ENCODE peak calls at places on chromosome 12, in eight cellular contexts. P, V, O, J, C, A, E and Q are unnamed samples.

GRCh38 chr12:102694913-102695312 is 214.6 kb upstream of the IGF1 start:
- DNase-seq in P (no peak), V (no peak), O (no peak), J (no peak), C (no peak), A (no peak), E (no peak), Q (no peak)

GRCh38 chr12:6326316-6326959 is 15.4 kb downstream of the TNFRSF1A start:
- DNase-seq in P (no peak), V (no peak), O (no peak), J (no peak), C (peak; percentile 34), A (peak; percentile 69), E (peak; percentile 68), Q (no peak)

GRCh38 chr12:46446645-46447044 is 74.1 kb upstream of the SLC38A2 start:
- DNase-seq in P (no peak), V (no peak), O (no peak), J (no peak), C (no peak), A (no peak), E (no peak), Q (no peak)

GRCh38 chr12:60345442-60345841 is 749.6 kb downstream of the SLC16A7 start:
- DNase-seq in P (no peak), V (no peak), O (no peak), J (no peak), C (no peak), A (no peak), E (no peak), Q (no peak)

GRCh38 chr12:19719650-19720049 is 280.4 kb downstream of the AEBP2 start:
- DNase-seq in P (no peak), V (no peak), O (no peak), J (no peak), C (no peak), A (no peak), E (no peak), Q (no peak)

GRCh38 chr12:23895792-23896218 is 53.7 kb downstream of the SOX5 start:
- DNase-seq in P (no peak), V (no peak), O (no peak), J (no peak), C (no peak), A (no peak), E (no peak), Q (no peak)

GRCh38 chr12:6961695-6962284 is 8.7 kb downstream of the PHB2 start:
- DNase-seq in P (no peak), V (no peak), O (no peak), J (no peak), C (peak; percentile 91), A (peak; percentile 74), E (peak; percentile 68), Q (peak; percentile 92)

GRCh38 chr12:99948380-99948779 is 36.4 kb downstream of the ANKS1B start:
- DNase-seq in P (no peak), V (no peak), O (no peak), J (no peak), C (no peak), A (no peak), E (no peak), Q (no peak)

GRCh38 chr12:89160716-89161123 is 191.6 kb downstream of the DUSP6 start:
- DNase-seq in P (peak; percentile 86), V (no peak), O (no peak), J (no peak), C (no peak), A (peak; percentile 74), E (peak; percentile 65), Q (peak; percentile 53)

GRCh38 chr12:48960834-48961233 is 3.5 kb upstream of the ARF3 start:
- DNase-seq in P (no peak), V (no peak), O (no peak), J (no peak), C (no peak), A (no peak), E (no peak), Q (no peak)

GRCh38 chr12:21451529-21451928 is 14.1 kb downstream of the PYROXD1 start:
- DNase-seq in P (no peak), V (peak; percentile 46), O (no peak), J (no peak), C (no peak), A (peak; percentile 26), E (no peak), Q (no peak)

GRCh38 chr12:127125607-127126259 is 1141.2 kb upstream of the TMEM132C start:
- DNase-seq in P (peak; percentile 69), V (peak; percentile 99), O (no peak), J (no peak), C (peak; percentile 81), A (peak; percentile 74), E (no peak), Q (no peak)

GRCh38 chr12:26402648-26403047 is 207.3 kb downstream of the SSPN start:
- DNase-seq in P (no peak), V (peak; percentile 35), O (no peak), J (no peak), C (no peak), A (no peak), E (no peak), Q (peak; percentile 42)

GRCh38 chr12:104507672-104508071 is 50.9 kb downstream of the CHST11 start:
- DNase-seq in P (no peak), V (no peak), O (no peak), J (no peak), C (no peak), A (no peak), E (no peak), Q (no peak)

GRCh38 chr12:48881652-48882324 is 16.1 kb upstream of the RND1 start:
- DNase-seq in P (no peak), V (no peak), O (no peak), J (no peak), C (no peak), A (no peak), E (no peak), Q (no peak)

GRCh38 chr12:47237751-47238211 is 158.0 kb upstream of the AMIGO2 start:
- DNase-seq in P (peak; percentile 4), V (no peak), O (no peak), J (no peak), C (no peak), A (no peak), E (no peak), Q (no peak)

GRCh38 chr12:32211769-32212156 is 105.1 kb downstream of the BICD1 start:
- DNase-seq in P (no peak), V (no peak), O (no peak), J (no peak), C (no peak), A (no peak), E (no peak), Q (no peak)

GRCh38 chr12:40907115-40907521 is 214.9 kb downstream of the CNTN1 start:
- DNase-seq in P (peak; percentile 9), V (peak; percentile 40), O (no peak), J (no peak), C (peak; percentile 55), A (no peak), E (no peak), Q (no peak)

GRCh38 chr12:68304626-68305025 is 27.5 kb downstream of the MDM1 start:
- DNase-seq in P (no peak), V (no peak), O (no peak), J (no peak), C (no peak), A (no peak), E (no peak), Q (no peak)

GRCh38 chr12:122858171-122858570 is 22.9 kb downstream of the HIP1R start:
- DNase-seq in P (no peak), V (no peak), O (peak; percentile 9), J (no peak), C (no peak), A (no peak), E (no peak), Q (no peak)

GRCh38 chr12:64083285-64084210 is 138.5 kb downstream of the KICS2 start:
- DNase-seq in P (peak; percentile 88), V (no peak), O (peak; percentile 79), J (peak; percentile 79), C (no peak), A (peak; percentile 72), E (peak; percentile 67), Q (peak; percentile 92)

GRCh38 chr12:121391619-121392324 is 8.1 kb upstream of the RNF34 start:
- DNase-seq in P (peak; percentile 12), V (no peak), O (no peak), J (no peak), C (peak; percentile 78), A (peak; percentile 63), E (no peak), Q (no peak)

GRCh38 chr12:19053999-19054398 is 75.5 kb upstream of the PLEKHA5 start:
- DNase-seq in P (no peak), V (no peak), O (no peak), J (no peak), C (no peak), A (no peak), E (no peak), Q (no peak)

GRCh38 chr12:9760699-9761406 is at the start of gene CD69:
- DNase-seq in P (no peak), V (no peak), O (no peak), J (no peak), C (peak; percentile 91), A (no peak), E (no peak), Q (no peak)

GRCh38 chr12:109728921-109729836 is 15.6 kb downstream of the FAM222A start:
- DNase-seq in P (no peak), V (no peak), O (no peak), J (no peak), C (no peak), A (no peak), E (peak; percentile 15), Q (peak; percentile 82)

GRCh38 chr12:113007166-113007565 is 28.8 kb downstream of the OAS2 start:
- DNase-seq in P (no peak), V (peak; percentile 41), O (no peak), J (no peak), C (no peak), A (peak; percentile 19), E (no peak), Q (no peak)

GRCh38 chr12:120155072-120155471 is 38.5 kb upstream of the RAB35 start:
- DNase-seq in P (no peak), V (no peak), O (no peak), J (no peak), C (no peak), A (no peak), E (no peak), Q (no peak)

GRCh38 chr12:20210795-20211194 is 157.5 kb upstream of the PDE3A start:
- DNase-seq in P (no peak), V (no peak), O (no peak), J (no peak), C (no peak), A (no peak), E (no peak), Q (no peak)

GRCh38 chr12:57518920-57519757 is 1.2 kb downstream of the DDIT3 start:
- DNase-seq in P (no peak), V (no peak), O (no peak), J (no peak), C (no peak), A (no peak), E (peak; percentile 52), Q (peak; percentile 85)

GRCh38 chr12:113135178-113136127 is at the start of gene RASAL1:
- DNase-seq in P (no peak), V (no peak), O (peak; percentile 80), J (no peak), C (peak; percentile 43), A (no peak), E (no peak), Q (no peak)

GRCh38 chr12:130706311-130706710 is 9.8 kb downstream of the RIMBP2 start:
- DNase-seq in P (no peak), V (no peak), O (no peak), J (no peak), C (no peak), A (no peak), E (no peak), Q (no peak)

GRCh38 chr12:85424581-85425348 is 144.7 kb downstream of the ALX1 start:
- DNase-seq in P (no peak), V (no peak), O (no peak), J (no peak), C (peak; percentile 55), A (no peak), E (no peak), Q (no peak)

GRCh38 chr12:108973753-108974152 is 47.1 kb downstream of the SVOP start:
- DNase-seq in P (no peak), V (no peak), O (no peak), J (no peak), C (no peak), A (no peak), E (no peak), Q (no peak)

GRCh38 chr12:48796976-48797375 is 8.1 kb upstream of the ADCY6 start:
- DNase-seq in P (no peak), V (no peak), O (no peak), J (no peak), C (no peak), A (no peak), E (no peak), Q (no peak)